ENCODE peak calls at places on chromosomes 12 and 14, in six cellular contexts. One of them, this sample, is unnamed.
A peak's percentile ranks its signal among the peaks of the same experiment; 100 is the strongest.

GRCh38 chr12:131808744-131809371 is 19.3 kb upstream of the MMP17 start:
- DNase-seq in astrocyte of the spinal cord: no peak
- DNase-seq in cardiac fibroblast: peak; percentile 29
- DNase-seq in left ventricle myocardium inferior: peak; percentile 52
- DNase-seq in heart right ventricle: no peak
- DNase-seq in naive thymus-derived CD4-positive, alpha-beta T cell: peak; percentile 28
- DNase-seq in this sample: no peak

GRCh38 chr14:59055439-59056045 is 132.9 kb upstream of the DAAM1 start:
- DNase-seq in left ventricle myocardium inferior: no peak
- DNase-seq in heart right ventricle: peak; percentile 13
- DNase-seq in cardiac fibroblast: peak; percentile 74
- DNase-seq in astrocyte of the spinal cord: peak; percentile 64
- DNase-seq in naive thymus-derived CD4-positive, alpha-beta T cell: peak; percentile 36
- DNase-seq in this sample: peak; percentile 35

GRCh38 chr14:49857427-49858003 is 4.9 kb upstream of the NEMF start:
- DNase-seq in astrocyte of the spinal cord: no peak
- DNase-seq in heart right ventricle: no peak
- DNase-seq in naive thymus-derived CD4-positive, alpha-beta T cell: no peak
- DNase-seq in cardiac fibroblast: no peak
- DNase-seq in left ventricle myocardium inferior: no peak
- DNase-seq in this sample: no peak

GRCh38 chr12:14473707-14474287 is 93.9 kb downstream of the PLBD1 start:
- DNase-seq in cardiac fibroblast: peak; percentile 41
- DNase-seq in left ventricle myocardium inferior: no peak
- DNase-seq in naive thymus-derived CD4-positive, alpha-beta T cell: peak; percentile 24
- DNase-seq in astrocyte of the spinal cord: peak; percentile 54
- DNase-seq in heart right ventricle: no peak
- DNase-seq in this sample: no peak

GRCh38 chr14:31261859-31262739 is 54.5 kb upstream of the HECTD1 start:
- DNase-seq in naive thymus-derived CD4-positive, alpha-beta T cell: no peak
- DNase-seq in heart right ventricle: peak; percentile 14
- DNase-seq in left ventricle myocardium inferior: no peak
- DNase-seq in cardiac fibroblast: peak; percentile 85
- DNase-seq in astrocyte of the spinal cord: peak; percentile 52
- DNase-seq in this sample: no peak

GRCh38 chr14:69052181-69052601 is 73.1 kb upstream of the ACTN1 start:
- DNase-seq in cardiac fibroblast: no peak
- DNase-seq in heart right ventricle: no peak
- DNase-seq in astrocyte of the spinal cord: no peak
- DNase-seq in left ventricle myocardium inferior: no peak
- DNase-seq in naive thymus-derived CD4-positive, alpha-beta T cell: no peak
- DNase-seq in this sample: no peak

GRCh38 chr12:132812631-132813305 is 15.9 kb downstream of the GOLGA3 start:
- DNase-seq in naive thymus-derived CD4-positive, alpha-beta T cell: no peak
- DNase-seq in astrocyte of the spinal cord: peak; percentile 71
- DNase-seq in left ventricle myocardium inferior: no peak
- DNase-seq in cardiac fibroblast: no peak
- DNase-seq in heart right ventricle: no peak
- DNase-seq in this sample: peak; percentile 71

GRCh38 chr14:58227096-58227819 is 17.4 kb upstream of the PSMA3 start:
- DNase-seq in heart right ventricle: no peak
- DNase-seq in naive thymus-derived CD4-positive, alpha-beta T cell: no peak
- DNase-seq in astrocyte of the spinal cord: no peak
- DNase-seq in left ventricle myocardium inferior: no peak
- DNase-seq in cardiac fibroblast: no peak
- DNase-seq in this sample: no peak

GRCh38 chr14:53912121-53912520 is 44.5 kb downstream of the BMP4 start:
- DNase-seq in heart right ventricle: no peak
- DNase-seq in astrocyte of the spinal cord: no peak
- DNase-seq in left ventricle myocardium inferior: no peak
- DNase-seq in cardiac fibroblast: no peak
- DNase-seq in naive thymus-derived CD4-positive, alpha-beta T cell: no peak
- DNase-seq in this sample: no peak

GRCh38 chr12:71578694-71579258 is 84.9 kb downstream of the ZFC3H1 start:
- DNase-seq in cardiac fibroblast: no peak
- DNase-seq in heart right ventricle: no peak
- DNase-seq in left ventricle myocardium inferior: no peak
- DNase-seq in naive thymus-derived CD4-positive, alpha-beta T cell: no peak
- DNase-seq in astrocyte of the spinal cord: no peak
- DNase-seq in this sample: no peak

GRCh38 chr12:124995200-124995961 is 1.9 kb downstream of the BRI3BP start:
- DNase-seq in heart right ventricle: no peak
- DNase-seq in astrocyte of the spinal cord: no peak
- DNase-seq in naive thymus-derived CD4-positive, alpha-beta T cell: no peak
- DNase-seq in cardiac fibroblast: no peak
- DNase-seq in left ventricle myocardium inferior: no peak
- DNase-seq in this sample: no peak
- H3K4me3 ChIP-seq in heart right ventricle: no peak overlapping the region
- H3K4me3 ChIP-seq in astrocyte of the spinal cord: no peak overlapping the region
- H3K4me3 ChIP-seq in naive thymus-derived CD4-positive, alpha-beta T cell: no peak overlapping the region
- H3K4me3 ChIP-seq in cardiac fibroblast: no peak overlapping the region
- H3K4me3 ChIP-seq in left ventricle myocardium inferior: no peak overlapping the region
- H3K4me3 ChIP-seq in this sample: no peak overlapping the region

GRCh38 chr12:47814539-47815170 is 5.0 kb downstream of the HDAC7 start:
- DNase-seq in astrocyte of the spinal cord: no peak
- DNase-seq in cardiac fibroblast: no peak
- DNase-seq in left ventricle myocardium inferior: no peak
- DNase-seq in naive thymus-derived CD4-positive, alpha-beta T cell: no peak
- DNase-seq in heart right ventricle: no peak
- DNase-seq in this sample: no peak

GRCh38 chr12:47813491-47814196 is 6.1 kb downstream of the HDAC7 start:
- DNase-seq in astrocyte of the spinal cord: no peak
- DNase-seq in left ventricle myocardium inferior: no peak
- DNase-seq in heart right ventricle: peak; percentile 61
- DNase-seq in naive thymus-derived CD4-positive, alpha-beta T cell: no peak
- DNase-seq in cardiac fibroblast: peak; percentile 50
- DNase-seq in this sample: no peak

GRCh38 chr12:47811070-47811391 is 8.7 kb downstream of the HDAC7 start:
- DNase-seq in astrocyte of the spinal cord: no peak
- DNase-seq in cardiac fibroblast: peak; percentile 15
- DNase-seq in left ventricle myocardium inferior: no peak
- DNase-seq in heart right ventricle: no peak
- DNase-seq in naive thymus-derived CD4-positive, alpha-beta T cell: no peak
- DNase-seq in this sample: no peak

GRCh38 chr12:47812797-47813490 is 6.8 kb downstream of the HDAC7 start:
- DNase-seq in naive thymus-derived CD4-positive, alpha-beta T cell: peak; percentile 84
- DNase-seq in astrocyte of the spinal cord: peak; percentile 93
- DNase-seq in left ventricle myocardium inferior: peak; percentile 91
- DNase-seq in heart right ventricle: peak; percentile 92
- DNase-seq in cardiac fibroblast: peak; percentile 82
- DNase-seq in this sample: no peak

DNA sequence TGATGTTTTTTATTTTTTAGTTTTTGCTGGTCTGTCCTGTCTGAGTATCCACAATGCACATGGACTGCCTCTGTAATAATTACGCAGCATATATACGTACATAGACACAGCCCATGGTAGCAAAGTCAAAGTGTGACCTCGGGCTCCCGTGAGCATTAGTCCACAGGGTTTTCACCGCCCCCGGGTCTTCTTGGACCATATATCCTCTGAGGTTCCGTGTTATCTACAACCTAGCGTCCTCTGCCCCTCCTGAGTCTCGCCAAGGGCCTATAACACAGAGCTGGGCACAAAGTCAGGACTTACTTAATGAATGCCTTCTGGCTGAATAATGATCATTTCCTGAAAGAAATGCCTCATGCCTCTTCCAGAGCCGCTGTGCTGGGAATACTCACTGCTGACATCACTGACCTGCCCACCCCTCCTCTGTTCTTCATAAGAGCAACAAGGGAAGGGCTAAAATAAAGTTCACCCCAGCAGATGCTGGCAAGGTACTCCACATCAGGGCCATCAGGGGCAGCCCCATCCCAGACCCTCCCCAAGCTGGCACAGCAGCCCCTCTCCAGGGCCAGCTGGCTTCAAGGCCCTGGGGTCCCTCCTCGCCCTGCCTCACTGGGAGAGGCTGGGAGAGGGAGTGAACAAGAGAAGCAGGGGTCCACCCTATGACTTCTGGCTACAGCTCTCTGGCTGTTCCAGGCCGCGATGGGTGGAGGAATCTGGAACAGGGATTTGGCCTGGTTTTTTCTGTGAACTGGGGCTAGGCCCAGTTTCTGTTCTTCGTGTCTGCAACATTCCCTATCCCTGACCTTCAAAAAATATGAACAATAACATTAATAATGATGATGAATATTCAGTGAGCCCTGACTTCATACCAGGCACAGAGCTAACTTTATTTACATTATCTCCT is 7.9 kb downstream of the HDAC7 start:
- DNase-seq in naive thymus-derived CD4-positive, alpha-beta T cell: no peak
- DNase-seq in heart right ventricle: peak; percentile 64
- DNase-seq in astrocyte of the spinal cord: peak; percentile 82
- DNase-seq in left ventricle myocardium inferior: peak; percentile 70
- DNase-seq in cardiac fibroblast: peak; percentile 93
- DNase-seq in this sample: peak; percentile 62
- H3K4me3 ChIP-seq in naive thymus-derived CD4-positive, alpha-beta T cell: peak overlapping the region; percentile 80
- H3K4me3 ChIP-seq in heart right ventricle: peak overlapping the region; percentile 55
- H3K4me3 ChIP-seq in astrocyte of the spinal cord: no peak overlapping the region
- H3K4me3 ChIP-seq in left ventricle myocardium inferior: peak overlapping the region; percentile 67
- H3K4me3 ChIP-seq in cardiac fibroblast: peak overlapping the region; percentile 16
- H3K4me3 ChIP-seq in this sample: no peak overlapping the region

DNA sequence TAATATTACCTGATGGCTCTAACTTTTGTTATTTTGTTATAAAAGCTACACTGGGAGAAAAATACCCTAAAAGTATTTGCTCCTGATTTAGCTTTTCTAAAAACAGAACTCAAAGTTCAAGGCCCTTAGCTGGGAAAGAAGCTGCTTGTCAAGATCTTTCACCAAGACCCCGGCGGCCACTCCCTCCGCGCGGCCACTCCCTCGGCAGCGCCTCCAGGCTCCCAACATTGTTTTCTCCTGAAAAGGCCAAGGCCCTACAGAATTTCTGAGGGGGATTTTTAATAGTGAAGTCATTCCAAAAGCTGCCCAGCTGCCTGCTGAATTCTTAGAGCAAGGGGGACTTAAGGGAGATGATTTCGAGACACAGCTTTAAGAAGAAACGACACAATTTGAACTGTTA is 96.4 kb downstream of the NTN4 start:
- DNase-seq in left ventricle myocardium inferior: peak; percentile 41
- DNase-seq in astrocyte of the spinal cord: no peak
- DNase-seq in naive thymus-derived CD4-positive, alpha-beta T cell: no peak
- DNase-seq in heart right ventricle: peak; percentile 56
- DNase-seq in cardiac fibroblast: peak; percentile 50
- DNase-seq in this sample: no peak
- H3K4me3 ChIP-seq in left ventricle myocardium inferior: no peak overlapping the region
- H3K4me3 ChIP-seq in astrocyte of the spinal cord: no peak overlapping the region
- H3K4me3 ChIP-seq in naive thymus-derived CD4-positive, alpha-beta T cell: no peak overlapping the region
- H3K4me3 ChIP-seq in heart right ventricle: no peak overlapping the region
- H3K4me3 ChIP-seq in cardiac fibroblast: no peak overlapping the region
- H3K4me3 ChIP-seq in this sample: no peak overlapping the region

DNA sequence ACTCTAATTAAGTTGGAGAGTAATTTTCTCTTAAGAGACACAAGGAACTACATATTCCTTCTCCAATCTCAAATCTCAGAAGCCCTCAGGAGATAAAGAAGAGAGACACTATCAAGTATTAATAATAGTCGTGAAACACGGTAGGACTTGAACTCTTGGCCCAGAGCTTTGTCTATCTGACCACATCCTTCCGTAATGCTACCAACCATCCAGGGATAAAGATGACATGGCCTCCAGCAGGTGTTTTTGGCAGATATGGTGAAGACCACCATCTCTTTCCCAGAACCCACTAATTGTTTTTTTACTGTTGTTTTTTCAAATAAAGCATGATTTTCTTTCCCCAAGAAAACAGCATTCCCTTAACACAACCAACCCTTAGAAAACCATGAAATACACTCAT is 3.4 kb downstream of the ZNF384 start:
- DNase-seq in left ventricle myocardium inferior: no peak
- DNase-seq in naive thymus-derived CD4-positive, alpha-beta T cell: no peak
- DNase-seq in heart right ventricle: no peak
- DNase-seq in cardiac fibroblast: no peak
- DNase-seq in astrocyte of the spinal cord: no peak
- DNase-seq in this sample: no peak
- H3K4me3 ChIP-seq in left ventricle myocardium inferior: no peak overlapping the region
- H3K4me3 ChIP-seq in naive thymus-derived CD4-positive, alpha-beta T cell: no peak overlapping the region
- H3K4me3 ChIP-seq in heart right ventricle: no peak overlapping the region
- H3K4me3 ChIP-seq in cardiac fibroblast: no peak overlapping the region
- H3K4me3 ChIP-seq in astrocyte of the spinal cord: no peak overlapping the region
- H3K4me3 ChIP-seq in this sample: no peak overlapping the region

DNA sequence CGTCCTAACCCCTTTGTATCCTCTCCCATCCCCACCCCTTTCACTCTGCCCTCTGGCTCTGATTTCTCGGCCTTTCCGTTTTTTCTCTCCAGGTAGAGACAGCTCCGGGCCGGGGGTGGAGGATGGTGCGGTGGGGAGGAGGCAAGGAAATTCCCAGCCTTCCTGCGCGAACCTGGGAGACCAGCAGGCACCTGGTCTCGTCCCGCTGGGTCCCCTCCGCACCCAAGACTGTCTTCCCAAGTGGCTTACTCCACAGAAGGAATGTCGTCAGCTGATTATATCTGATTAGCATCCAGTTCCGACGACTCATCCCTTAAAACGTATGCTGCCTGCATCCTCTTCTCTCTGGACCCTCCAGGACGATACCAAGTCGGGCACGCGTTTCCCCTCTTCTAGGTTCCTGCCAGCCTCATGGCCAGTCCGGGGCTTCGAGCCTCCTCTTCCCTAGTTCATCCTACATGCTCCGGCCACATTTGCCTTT is 42.2 kb upstream of the CAPRIN2 start:
- DNase-seq in heart right ventricle: no peak
- DNase-seq in naive thymus-derived CD4-positive, alpha-beta T cell: no peak
- DNase-seq in left ventricle myocardium inferior: no peak
- DNase-seq in cardiac fibroblast: peak; percentile 61
- DNase-seq in astrocyte of the spinal cord: peak; percentile 45
- DNase-seq in this sample: no peak
- H3K4me3 ChIP-seq in heart right ventricle: peak overlapping the region; percentile 72
- H3K4me3 ChIP-seq in naive thymus-derived CD4-positive, alpha-beta T cell: no peak overlapping the region
- H3K4me3 ChIP-seq in left ventricle myocardium inferior: peak overlapping the region; percentile 76
- H3K4me3 ChIP-seq in cardiac fibroblast: peak overlapping the region; percentile 74
- H3K4me3 ChIP-seq in astrocyte of the spinal cord: peak overlapping the region; percentile 52
- H3K4me3 ChIP-seq in this sample: peak overlapping the region; percentile 78

This sample was measured in AG09309.